ENCODE peak calls at places on chromosome 9, in six cellular contexts. E, K, Y, G, R and B are unnamed samples.

GRCh38 chr9:115944166-115944948 is 209.2 kb upstream of the PAPPA start:
- DNase-seq in E (peak; percentile 50), K (peak; percentile 72), Y (peak; percentile 82), G (peak; percentile 75), R (no peak), B (no peak)

GRCh38 chr9:40927851-40928802 is 200.4 kb downstream of the FOXD4L6 start:
- DNase-seq in E (no peak), K (no peak), Y (no peak), G (no peak), R (no peak), B (no peak)

GRCh38 chr9:134936762-134937555 is 19.2 kb upstream of the FCN1 start:
- DNase-seq in E (peak; percentile 44), K (no peak), Y (no peak), G (no peak), R (no peak), B (no peak)

GRCh38 chr9:4073371-4073770 is 226.5 kb downstream of the GLIS3 start:
- DNase-seq in E (no peak), K (no peak), Y (no peak), G (no peak), R (no peak), B (no peak)

GRCh38 chr9:105341784-105342183 is 97.3 kb downstream of the SLC44A1 start:
- DNase-seq in E (no peak), K (no peak), Y (no peak), G (no peak), R (no peak), B (no peak)

GRCh38 chr9:93298498-93299417 is 114.8 kb downstream of the WNK2 start:
- DNase-seq in E (no peak), K (no peak), Y (no peak), G (peak; percentile 54), R (no peak), B (no peak)

GRCh38 chr9:6212722-6213375 is 2.8 kb upstream of the IL33 start:
- DNase-seq in E (no peak), K (no peak), Y (no peak), G (no peak), R (no peak), B (no peak)

GRCh38 chr9:88923653-88924284 is 67.5 kb upstream of the S1PR3 start:
- DNase-seq in E (no peak), K (no peak), Y (no peak), G (peak; percentile 71), R (no peak), B (no peak)

GRCh38 chr9:5438301-5439162 is 807 bp upstream of the PLGRKT start:
- DNase-seq in E (peak; percentile 34), K (no peak), Y (no peak), G (no peak), R (peak; percentile 46), B (peak; percentile 56)

GRCh38 chr9:85729882-85730281 is 11.9 kb downstream of the AGTPBP1 start:
- DNase-seq in E (no peak), K (no peak), Y (no peak), G (no peak), R (no peak), B (no peak)

GRCh38 chr9:29044959-29045358 is 1471.7 kb upstream of the C9orf72 start:
- DNase-seq in E (no peak), K (no peak), Y (no peak), G (no peak), R (no peak), B (no peak)

GRCh38 chr9:83583151-83584014 is 39.6 kb upstream of the IDNK start:
- DNase-seq in E (peak; percentile 27), K (peak; percentile 90), Y (peak; percentile 22), G (no peak), R (peak; percentile 7), B (no peak)

GRCh38 chr9:92611621-92612275 is 58.2 kb downstream of the IPPK start:
- DNase-seq in E (no peak), K (no peak), Y (no peak), G (no peak), R (no peak), B (no peak)

GRCh38 chr9:136691316-136692189 is 4.3 kb upstream of the AGPAT2 start:
- DNase-seq in E (no peak), K (no peak), Y (no peak), G (no peak), R (no peak), B (no peak)

GRCh38 chr9:99172129-99173091 is 49.3 kb downstream of the ALG2 start:
- DNase-seq in E (no peak), K (no peak), Y (no peak), G (no peak), R (no peak), B (no peak)

GRCh38 chr9:86091477-86091876 is 7.9 kb downstream of the GOLM1 start:
- DNase-seq in E (no peak), K (no peak), Y (no peak), G (no peak), R (no peak), B (no peak)

GRCh38 chr9:83582026-83582425 is 40.9 kb upstream of the IDNK start:
- DNase-seq in E (no peak), K (peak; percentile 14), Y (no peak), G (no peak), R (no peak), B (no peak)

GRCh38 chr9:137078701-137079400 is 1.5 kb downstream of the UAP1L1 start:
- DNase-seq in E (peak; percentile 58), K (no peak), Y (no peak), G (peak; percentile 65), R (no peak), B (no peak)

GRCh38 chr9:37840560-37841194 is 40.1 kb downstream of the DCAF10 start:
- DNase-seq in E (no peak), K (no peak), Y (no peak), G (no peak), R (no peak), B (no peak)

GRCh38 chr9:135134253-135135028 is 47.0 kb downstream of the OLFM1 start:
- DNase-seq in E (no peak), K (no peak), Y (no peak), G (no peak), R (no peak), B (no peak)

GRCh38 chr9:119722384-119722783 is 353.1 kb upstream of the BRINP1 start:
- DNase-seq in E (no peak), K (no peak), Y (no peak), G (no peak), R (no peak), B (no peak)

GRCh38 chr9:93295031-93295430 is 111.1 kb downstream of the WNK2 start:
- DNase-seq in E (peak; percentile 51), K (no peak), Y (no peak), G (peak; percentile 61), R (no peak), B (no peak)

GRCh38 chr9:90523953-90524352 is 118.7 kb downstream of the DIRAS2 start:
- DNase-seq in E (peak; percentile 51), K (no peak), Y (no peak), G (no peak), R (no peak), B (no peak)

GRCh38 chr9:105191508-105192118 is 52.8 kb upstream of the SLC44A1 start:
- DNase-seq in E (no peak), K (peak; percentile 57), Y (no peak), G (no peak), R (no peak), B (no peak)

GRCh38 chr9:101999441-101999840 is 261.0 kb upstream of the GRIN3A start:
- DNase-seq in E (no peak), K (no peak), Y (no peak), G (no peak), R (no peak), B (no peak)

GRCh38 chr9:91682806-91683205 is 259.2 kb upstream of the NFIL3 start:
- DNase-seq in E (no peak), K (no peak), Y (no peak), G (no peak), R (no peak), B (no peak)

GRCh38 chr9:133023117-133023890 is 7.5 kb upstream of the GTF3C5 start:
- DNase-seq in E (peak; percentile 67), K (no peak), Y (no peak), G (no peak), R (peak; percentile 16), B (no peak)

GRCh38 chr9:89058906-89059305 is 67.6 kb downstream of the S1PR3 start:
- DNase-seq in E (no peak), K (no peak), Y (no peak), G (no peak), R (no peak), B (no peak)

GRCh38 chr9:91059713-91060112 is 258.1 kb downstream of the SYK start:
- DNase-seq in E (no peak), K (no peak), Y (no peak), G (no peak), R (no peak), B (no peak)

GRCh38 chr9:93093449-93094293 is 2.3 kb upstream of the CARD19 start:
- DNase-seq in E (peak; percentile 42), K (no peak), Y (no peak), G (peak; percentile 59), R (no peak), B (no peak)

GRCh38 chr9:77449177-77450092 is 198.7 kb downstream of the GNA14 start:
- DNase-seq in E (no peak), K (no peak), Y (no peak), G (no peak), R (no peak), B (no peak)

GRCh38 chr9:127705577-127706215 is 1.1 kb upstream of the CFAP157 start:
- DNase-seq in E (no peak), K (no peak), Y (no peak), G (no peak), R (no peak), B (no peak)
- H3K27ac ChIP-seq in E (no peak overlapping the region), K (no peak overlapping the region), Y (no peak overlapping the region), G (no peak overlapping the region), R (no peak overlapping the region), B (no peak overlapping the region)

DNA sequence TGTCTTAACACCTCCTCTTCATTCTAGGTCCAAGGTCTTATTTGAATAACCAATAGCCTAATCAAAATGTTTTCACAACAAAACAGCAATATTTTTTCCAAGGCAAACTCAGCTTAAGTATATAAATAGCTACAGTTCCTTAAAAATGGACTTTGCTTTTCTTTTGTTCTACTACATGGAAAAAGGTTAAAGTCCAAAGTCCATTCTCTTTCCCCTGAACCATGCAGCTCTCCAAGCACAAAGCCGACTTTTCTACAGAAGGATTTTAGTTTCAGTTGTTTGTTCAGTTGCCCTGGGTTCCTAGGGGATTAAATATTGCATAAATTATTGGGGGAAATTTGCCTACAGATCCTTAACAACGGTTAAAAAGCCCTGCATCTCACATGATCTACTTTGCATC is 676.9 kb upstream of the KLF4 start:
- DNase-seq in E (no peak), K (no peak), Y (no peak), G (no peak), R (no peak), B (no peak)
- H3K9me3 ChIP-seq in E (no peaks in the 10 kb centered on the region), K (no peaks in the 10 kb centered on the region), Y (no peaks in the 10 kb centered on the region), G (no peaks in the 10 kb centered on the region), R (no peaks in the 10 kb centered on the region), B (no peaks in the 10 kb centered on the region)

GRCh38 chr9:78668148-78668825 is 371.4 kb downstream of the PSAT1 start:
- DNase-seq in E (no peak), K (no peak), Y (no peak), G (no peak), R (no peak), B (no peak)
- H3K27ac ChIP-seq in E (no peak overlapping the region), K (no peak overlapping the region), Y (no peak overlapping the region), G (no peak overlapping the region), R (no peak overlapping the region), B (no peak overlapping the region)

DNA sequence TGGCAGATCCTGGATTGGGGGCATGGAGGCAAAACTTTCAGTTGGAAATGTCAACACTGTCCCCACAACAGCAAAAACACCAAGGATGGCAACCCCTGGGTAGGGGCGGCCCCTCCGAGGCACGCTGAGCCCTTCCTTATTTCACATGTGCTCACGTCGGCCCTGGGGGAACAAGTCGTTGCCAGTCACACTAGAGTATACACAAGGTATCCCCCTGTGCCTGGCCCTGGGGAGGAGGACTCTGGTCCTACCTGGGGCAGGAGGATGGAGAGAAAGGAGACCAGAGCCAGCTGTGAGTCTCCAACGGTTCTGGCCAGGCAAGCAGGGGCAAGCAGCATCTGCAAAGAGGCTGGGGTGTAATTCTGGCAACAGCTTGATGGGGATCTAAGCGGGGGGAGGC is 126.9 kb upstream of the FOXD4L5 start:
- DNase-seq in E (no peak), K (no peak), Y (no peak), G (peak; percentile 43), R (no peak), B (no peak)
- H3K9me3 ChIP-seq in E (no peaks in the 10 kb centered on the region), K (no peaks in the 10 kb centered on the region), Y (no peaks in the 10 kb centered on the region), G (no peaks in the 10 kb centered on the region), R (peaks cover 23% of the 10 kb centered on the region), B (peaks cover 7% of the 10 kb centered on the region)